ENCODE peak calls at places on chromosomes 13 and 19, in six cellular contexts. R, N, F, P, I and K are unnamed samples.

GRCh38 chr19:56105090-56105701 is 15.9 kb downstream of the ZNF787 start:
- DNase-seq in R (peak), N (peak), F (no peak), P (peak), I (no peak), K (no peak)

GRCh38 chr13:57629391-57629804 is 2.1 kb upstream of the PCDH17 start:
- DNase-seq in R (no peak), N (no peak), F (no peak), P (no peak), I (no peak), K (no peak)

GRCh38 chr13:39035204-39035603 is 2.7 kb downstream of the PROSER1 start:
- DNase-seq in R (no peak), N (no peak), F (peak), P (peak), I (no peak), K (no peak)

GRCh38 chr13:49517461-49517860 is 21.7 kb downstream of the PHF11 start:
- DNase-seq in R (no peak), N (peak), F (peak), P (no peak), I (no peak), K (no peak)

GRCh38 chr13:84430441-84430840 is 548.2 kb upstream of the SLITRK1 start:
- DNase-seq in R (no peak), N (no peak), F (no peak), P (no peak), I (no peak), K (no peak)

GRCh38 chr19:43809762-43810696 is 7.8 kb upstream of the LYPD5 start:
- DNase-seq in R (peak), N (peak), F (peak), P (peak), I (peak), K (peak)

GRCh38 chr19:51122112-51122981 is 2.4 kb upstream of the SIGLEC9 start:
- DNase-seq in R (no peak), N (no peak), F (peak), P (no peak), I (no peak), K (no peak)

GRCh38 chr13:100088282-100088647 is 628 bp upstream of the PCCA start:
- DNase-seq in R (no peak), N (no peak), F (no peak), P (no peak), I (no peak), K (no peak)

GRCh38 chr19:32748497-32748896 is 28.9 kb downstream of the TDRD12 start:
- DNase-seq in R (peak), N (peak), F (peak), P (no peak), I (no peak), K (peak)

GRCh38 chr19:38514812-38515633 is 81.5 kb downstream of the RYR1 start:
- DNase-seq in R (peak), N (peak), F (peak), P (peak), I (no peak), K (peak)

GRCh38 chr19:24029941-24030636 is 56.9 kb upstream of the ZNF254 start:
- DNase-seq in R (no peak), N (peak), F (no peak), P (no peak), I (no peak), K (no peak)

GRCh38 chr13:110135977-110136597 is 170.9 kb downstream of the COL4A1 start:
- DNase-seq in R (no peak), N (no peak), F (no peak), P (no peak), I (no peak), K (no peak)

GRCh38 chr13:24670174-24670573 is 10.0 kb upstream of the ATP12A start:
- DNase-seq in R (no peak), N (no peak), F (no peak), P (no peak), I (no peak), K (no peak)

GRCh38 chr13:49428041-49428763 is 15.7 kb downstream of the CAB39L start:
- DNase-seq in R (no peak), N (no peak), F (peak), P (no peak), I (no peak), K (no peak)

GRCh38 chr19:50959731-50960500 is 7.1 kb upstream of the KLK5 start:
- DNase-seq in R (peak), N (no peak), F (peak), P (no peak), I (no peak), K (no peak)

GRCh38 chr13:23380534-23380933 is 53.0 kb downstream of the SACS start:
- DNase-seq in R (no peak), N (no peak), F (no peak), P (no peak), I (no peak), K (no peak)

GRCh38 chr13:35923347-35923746 is 207.8 kb downstream of the DCLK1 start:
- DNase-seq in R (peak), N (no peak), F (no peak), P (peak), I (no peak), K (no peak)

GRCh38 chr13:29853131-29853530 is 2.7 kb upstream of the UBL3 start:
- DNase-seq in R (no peak), N (no peak), F (no peak), P (no peak), I (no peak), K (no peak)

GRCh38 chr13:113226873-113227272 is 17.5 kb downstream of the CUL4A start:
- DNase-seq in R (no peak), N (no peak), F (no peak), P (no peak), I (no peak), K (no peak)

GRCh38 chr13:100392709-100393630 is 195.6 kb downstream of the GGACT start:
- DNase-seq in R (peak), N (peak), F (peak), P (peak), I (peak), K (peak)

GRCh38 chr19:53962887-53963435 is at the start of gene CACNG8:
- DNase-seq in R (no peak), N (no peak), F (no peak), P (no peak), I (no peak), K (peak)

GRCh38 chr19:38516802-38517201 is 83.3 kb downstream of the RYR1 start:
- DNase-seq in R (no peak), N (no peak), F (no peak), P (no peak), I (no peak), K (no peak)

GRCh38 chr13:25902946-25903345 is 148.9 kb downstream of the SHISA2 start:
- DNase-seq in R (no peak), N (no peak), F (no peak), P (no peak), I (peak), K (no peak)

GRCh38 chr13:44972956-44973581 is 16.2 kb downstream of the NUFIP1 start:
- DNase-seq in R (peak), N (peak), F (peak), P (peak), I (no peak), K (peak)

GRCh38 chr19:54178581-54179261 is 5.8 kb upstream of the TMC4 start:
- DNase-seq in R (no peak), N (no peak), F (no peak), P (no peak), I (no peak), K (peak)

GRCh38 chr19:814108-815078 is 7.4 kb downstream of the PLPPR3 start:
- DNase-seq in R (no peak), N (no peak), F (peak), P (no peak), I (no peak), K (no peak)

GRCh38 chr13:59303433-59303832 is 860.3 kb downstream of the DIAPH3 start:
- DNase-seq in R (no peak), N (no peak), F (no peak), P (no peak), I (no peak), K (no peak)

DNA sequence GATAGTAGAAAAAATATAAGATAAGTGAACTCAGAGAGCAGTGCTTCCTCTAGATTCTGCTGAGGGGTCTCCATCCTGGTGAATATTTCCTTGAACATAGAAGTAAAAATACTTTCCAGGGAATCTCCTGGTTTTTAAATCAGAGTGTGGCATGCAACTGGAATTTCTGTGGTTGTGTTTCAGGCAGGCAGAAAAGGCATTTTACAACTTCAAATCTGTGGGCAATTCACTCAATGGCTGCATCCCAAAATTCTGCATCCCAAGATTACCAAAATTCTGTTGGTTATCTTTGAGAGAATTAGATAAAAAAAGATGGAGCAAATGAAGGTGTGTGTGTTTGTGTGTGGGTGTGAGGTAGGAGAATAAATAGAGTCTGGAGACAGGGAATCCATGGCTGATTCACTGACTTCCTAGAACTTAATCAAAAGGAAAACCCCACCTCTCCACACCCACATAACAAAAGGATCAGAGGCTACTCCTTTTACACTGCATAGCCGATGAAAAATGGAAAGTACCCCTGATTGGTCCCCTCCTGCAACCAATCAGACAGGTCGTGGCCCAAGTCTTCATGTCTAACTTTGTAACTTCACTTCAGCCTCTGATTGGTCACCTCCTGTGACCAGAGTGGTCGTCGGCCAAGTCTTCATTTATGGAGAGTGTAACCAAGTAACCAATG is 112.9 kb downstream of the DLEU7 start:
- DNase-seq in R (no peak), N (no peak), F (no peak), P (no peak), I (no peak), K (no peak)
- TF ChIP-seq MYC in R (no peak), N (no peak), F (no peak), P (no peak), I (no peak), K (no peak)

GRCh38 chr19:47495478-47496372 is 11.7 kb upstream of the KPTN start:
- DNase-seq in R (no peak), N (no peak), F (no peak), P (no peak), I (no peak), K (no peak)
- TF ChIP-seq MYC in R (no peak), N (no peak), F (no peak), P (no peak), I (no peak), K (no peak)

DNA sequence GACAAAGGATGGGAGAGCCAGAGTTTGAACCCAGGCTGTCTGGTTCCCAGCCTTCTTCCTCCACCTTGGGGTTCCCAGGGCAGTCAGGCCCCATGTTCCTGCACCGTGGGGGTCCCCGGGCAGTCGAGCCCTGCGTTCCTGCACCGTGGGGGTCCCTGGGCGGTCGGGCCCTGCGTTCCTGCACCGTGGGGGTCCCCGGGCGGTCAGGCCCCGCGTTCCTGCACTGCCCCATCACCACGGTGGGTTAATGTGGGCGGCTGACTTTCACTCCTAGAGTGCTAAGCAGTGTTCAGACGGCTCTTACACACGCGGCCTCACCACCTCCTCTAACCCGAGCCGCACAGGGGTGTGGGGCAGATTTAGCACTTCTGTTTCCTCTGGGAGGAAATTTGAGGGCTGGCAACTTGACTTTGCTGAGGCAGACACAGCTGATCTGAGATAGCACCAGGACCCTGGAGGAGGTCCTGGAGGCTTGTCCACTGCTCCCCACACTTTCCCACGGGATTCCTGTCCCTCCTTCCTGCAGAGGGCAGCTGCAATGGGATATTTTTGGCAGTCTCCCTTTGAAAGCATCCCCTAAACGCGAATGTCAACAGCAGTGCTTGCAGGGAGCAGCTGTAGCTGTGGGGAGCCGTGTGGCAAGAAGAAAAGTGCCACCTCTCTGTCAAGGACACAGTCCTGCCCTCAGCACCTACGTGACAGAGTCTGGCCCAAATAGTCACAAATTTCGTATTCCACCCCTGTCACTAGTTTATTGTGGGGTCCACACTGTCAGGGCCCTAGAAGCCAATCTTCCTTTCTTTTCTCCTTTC is 239.4 kb downstream of the TEX29 start:
- DNase-seq in R (no peak), N (no peak), F (no peak), P (no peak), I (no peak), K (no peak)
- TF ChIP-seq MYC in R (no peak), N (no peak), F (no peak), P (no peak), I (no peak), K (no peak)

DNA sequence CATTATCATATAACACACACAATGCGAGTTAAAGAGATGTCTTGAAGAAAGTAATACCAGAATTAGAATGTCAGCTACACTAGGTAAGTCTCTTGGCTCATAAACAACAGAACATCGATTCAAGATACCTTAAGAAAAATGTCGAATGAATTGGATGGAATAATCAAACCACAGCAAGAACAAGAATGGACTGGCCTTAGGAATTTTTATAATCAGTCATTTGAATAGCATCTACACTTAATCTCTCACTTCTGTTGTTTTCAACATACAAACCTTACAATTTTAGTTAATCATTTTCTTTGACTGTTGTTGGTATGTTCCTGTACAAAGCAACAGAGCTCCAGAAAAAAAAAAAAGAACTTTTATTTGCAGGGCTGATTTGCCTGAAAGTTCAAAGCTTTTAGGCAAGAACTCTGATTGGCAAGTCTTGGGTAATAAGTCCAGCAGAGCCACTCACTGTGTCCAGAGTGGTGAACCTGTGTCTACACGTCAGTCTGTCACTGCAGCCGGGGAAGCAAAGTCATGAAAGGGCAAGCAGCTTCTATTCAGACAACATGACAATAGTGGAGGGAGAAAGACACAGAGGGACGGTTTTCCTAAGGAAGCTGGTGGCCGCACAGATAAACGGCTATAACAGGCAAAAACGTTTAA is 1026.1 kb upstream of the MIR17HG start:
- DNase-seq in R (no peak), N (no peak), F (no peak), P (no peak), I (no peak), K (no peak)
- TF ChIP-seq MYC in R (no peak), N (no peak), F (no peak), P (no peak), I (no peak), K (no peak)

DNA sequence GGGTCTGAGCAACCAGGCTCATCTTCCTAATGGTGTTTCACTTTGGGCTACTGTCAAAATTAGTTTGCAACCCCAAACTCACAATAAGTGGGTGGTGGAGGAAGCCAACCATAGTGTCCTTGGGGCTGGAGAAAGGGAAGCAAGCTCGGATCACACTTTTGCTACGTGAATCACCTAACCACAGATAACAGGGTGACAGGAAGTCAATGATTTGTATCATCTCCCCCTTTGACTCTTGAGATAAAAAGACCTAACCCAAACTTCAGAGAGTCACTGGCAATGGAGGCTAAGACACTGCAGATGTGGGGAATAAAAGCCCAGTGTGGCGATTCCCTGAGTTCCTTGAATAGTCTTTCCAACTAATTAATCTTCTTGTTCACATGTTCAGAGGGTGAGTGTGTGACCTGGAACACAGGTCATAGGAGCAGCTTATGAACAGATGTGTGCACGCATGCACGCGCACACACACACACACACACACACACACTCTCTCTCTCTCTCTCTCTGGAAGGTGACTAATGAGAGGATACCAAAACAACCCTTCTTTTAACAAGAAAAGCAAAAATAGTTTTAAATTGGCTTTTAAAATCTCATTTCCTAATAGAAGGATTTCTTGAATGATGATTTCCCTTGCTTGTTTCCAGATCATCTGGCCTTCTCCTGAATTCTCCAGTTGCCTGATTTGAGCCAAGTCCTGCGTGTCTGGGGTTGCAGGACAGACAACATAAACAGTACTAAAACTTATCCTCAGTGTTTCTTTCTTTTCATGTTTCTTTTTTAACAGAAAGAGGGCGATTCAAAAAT is 21.2 kb upstream of the DOCK9 start:
- DNase-seq in R (no peak), N (no peak), F (no peak), P (no peak), I (peak), K (no peak)
- TF ChIP-seq MYC in R (no peak), N (no peak), F (no peak), P (no peak), I (no peak), K (no peak)

GRCh38 chr13:78660130-78660857 is 1.3 kb upstream of the OBI1 start:
- DNase-seq in R (peak), N (peak), F (no peak), P (peak), I (no peak), K (no peak)
- TF ChIP-seq MYC in R (no peak), N (no peak), F (no peak), P (no peak), I (no peak), K (no peak)

DNA sequence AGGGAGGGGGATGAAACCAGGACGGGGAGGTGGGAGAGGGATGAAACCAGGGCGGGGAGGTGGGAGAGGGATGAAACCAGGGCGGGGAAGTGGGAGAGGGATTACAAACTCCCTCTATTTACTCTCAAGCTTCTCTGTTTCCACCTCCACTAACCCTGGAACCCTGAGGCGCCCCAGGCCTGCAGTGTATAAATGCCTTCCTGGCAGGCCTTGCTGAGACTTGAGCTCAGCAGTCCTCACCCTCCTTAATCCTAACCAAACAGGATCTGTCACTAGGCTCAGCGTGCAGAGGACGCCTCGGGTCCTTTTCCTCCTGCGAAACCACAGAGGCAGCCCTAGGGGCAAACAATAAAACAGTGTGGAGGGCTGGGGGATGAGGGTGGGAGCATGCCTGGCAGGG is 32.1 kb upstream of the OR1M1 start:
- DNase-seq in R (peak), N (no peak), F (no peak), P (no peak), I (no peak), K (no peak)
- TF ChIP-seq MYC in R (no peak), N (no peak), F (no peak), P (no peak), I (no peak), K (no peak)

GRCh38 chr19:10107817-10108367 is 1.7 kb downstream of the PPAN start:
- DNase-seq in R (no peak), N (no peak), F (peak), P (no peak), I (no peak), K (no peak)
- TF ChIP-seq MYC in R (no peak), N (no peak), F (no peak), P (no peak), I (no peak), K (no peak)

DNA sequence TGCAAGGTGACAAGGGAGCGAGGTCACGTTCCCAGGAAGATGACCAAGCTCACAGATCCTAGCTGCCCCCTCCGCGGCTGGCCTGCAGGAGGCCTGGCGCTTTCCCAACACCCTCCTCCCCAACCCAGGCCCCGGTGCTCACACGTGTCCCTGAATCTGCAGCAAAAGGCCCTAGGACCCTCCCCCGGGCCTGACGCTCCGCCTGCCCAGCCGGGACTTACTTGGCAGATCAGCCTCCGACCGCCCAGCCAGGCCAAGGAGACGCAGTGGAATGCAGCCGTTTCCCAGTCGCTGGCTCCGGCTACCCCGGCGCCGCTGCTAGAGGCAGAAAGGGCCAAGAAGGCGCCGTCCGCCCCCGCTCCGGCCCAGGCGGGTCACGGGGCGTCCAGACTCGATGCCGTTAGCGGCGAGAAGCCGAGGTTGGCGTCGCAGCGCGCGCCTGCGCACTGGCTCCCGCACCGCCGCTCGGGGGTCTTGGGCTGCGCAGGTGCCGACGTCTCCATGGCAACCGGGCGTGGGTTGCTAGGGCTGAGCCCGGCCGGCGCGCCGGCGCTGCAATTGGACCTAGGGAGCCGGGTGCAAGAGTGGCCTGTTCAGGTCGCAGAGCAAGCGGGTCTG is at the start of gene PNMA8A:
- DNase-seq in R (peak), N (no peak), F (no peak), P (peak), I (no peak), K (peak)
- TF ChIP-seq MYC in R (no peak), N (no peak), F (no peak), P (no peak), I (no peak), K (peak)